ENCODE peak calls at places on chromosomes 3 and 15, in nine cellular contexts. R is A549, M is ovary, J is tibial nerve, C is suprapubic skin, U is stomach, W is transverse colon, V is HepG2, D is K562. L is an unnamed sample.

GRCh38 chr3:70999730-71000129 is 583.8 kb downstream of the FOXP1 start:
- DNase-seq in R (no peak), M (no peak), J (no peak), C (no peak), U (no peak), W (no peak), V (no peak), D (no peak), L (no peak)

GRCh38 chr3:66593978-66594377 is 93.2 kb upstream of the LRIG1 start:
- DNase-seq in R (peak; percentile 21), M (no peak), J (no peak), C (no peak), U (no peak), W (no peak), V (peak; percentile 74), D (no peak), L (no peak)

GRCh38 chr3:11499144-11499543 is 144.6 kb downstream of the VGLL4 start:
- DNase-seq in R (no peak), M (no peak), J (no peak), C (no peak), U (no peak), W (no peak), V (peak; percentile 15), D (no peak), L (no peak)

GRCh38 chr3:53730565-53730964 is 115.7 kb downstream of the CHDH start:
- DNase-seq in R (no peak), M (peak; percentile 53), J (no peak), C (no peak), U (no peak), W (no peak), V (no peak), D (no peak), L (no peak)

GRCh38 chr3:45145681-45146614 is at the start of gene CDCP1:
- DNase-seq in R (peak; percentile 24), M (no peak), J (no peak), C (no peak), U (peak; percentile 69), W (peak; percentile 78), V (no peak), D (peak; percentile 54), L (no peak)

GRCh38 chr3:129379582-129380358 is 48.7 kb downstream of the EFCAB12 start:
- DNase-seq in R (no peak), M (no peak), J (no peak), C (no peak), U (no peak), W (no peak), V (no peak), D (no peak), L (no peak)

GRCh38 chr3:129547241-129547640 is 4.3 kb downstream of the H1-8 start:
- DNase-seq in R (no peak), M (no peak), J (no peak), C (no peak), U (no peak), W (no peak), V (no peak), D (no peak), L (no peak)

GRCh38 chr3:184583345-184584000 is 21.9 kb downstream of the EPHB3 start:
- DNase-seq in R (no peak), M (peak; percentile 73), J (no peak), C (no peak), U (no peak), W (no peak), V (no peak), D (peak; percentile 59), L (no peak)

GRCh38 chr15:99118801-99119546 is 14.1 kb downstream of the SYNM start:
- DNase-seq in R (no peak), M (no peak), J (no peak), C (peak; percentile 65), U (no peak), W (no peak), V (no peak), D (no peak), L (peak; percentile 93)

GRCh38 chr15:87703238-87704111 is 553.1 kb downstream of the NTRK3 start:
- DNase-seq in R (no peak), M (no peak), J (no peak), C (no peak), U (no peak), W (no peak), V (no peak), D (no peak), L (no peak)

GRCh38 chr3:171283248-171284222 is 176.7 kb downstream of the TNIK start:
- DNase-seq in R (no peak), M (no peak), J (no peak), C (no peak), U (no peak), W (no peak), V (no peak), D (no peak), L (peak; percentile 74)

GRCh38 chr3:192958219-192958872 is 40.7 kb upstream of the MB21D2 start:
- DNase-seq in R (no peak), M (no peak), J (no peak), C (no peak), U (no peak), W (no peak), V (no peak), D (no peak), L (no peak)

GRCh38 chr3:48595526-48596121 is 495 bp upstream of the COL7A1 start:
- DNase-seq in R (peak; percentile 90), M (peak; percentile 77), J (no peak), C (no peak), U (peak; percentile 34), W (peak; percentile 48), V (peak; percentile 32), D (peak; percentile 80), L (no peak)

GRCh38 chr3:48596676-48597407 is 1.7 kb upstream of the COL7A1 start:
- DNase-seq in R (no peak), M (no peak), J (no peak), C (no peak), U (no peak), W (no peak), V (no peak), D (no peak), L (no peak)

GRCh38 chr3:48595075-48595525 is at the start of gene COL7A1:
- DNase-seq in R (no peak), M (peak; percentile 54), J (no peak), C (no peak), U (no peak), W (no peak), V (no peak), D (peak; percentile 57), L (no peak)

GRCh38 chr3:48597408-48597800 is 2.3 kb upstream of the COL7A1 start:
- DNase-seq in R (no peak), M (no peak), J (no peak), C (no peak), U (no peak), W (no peak), V (no peak), D (no peak), L (no peak)

DNA sequence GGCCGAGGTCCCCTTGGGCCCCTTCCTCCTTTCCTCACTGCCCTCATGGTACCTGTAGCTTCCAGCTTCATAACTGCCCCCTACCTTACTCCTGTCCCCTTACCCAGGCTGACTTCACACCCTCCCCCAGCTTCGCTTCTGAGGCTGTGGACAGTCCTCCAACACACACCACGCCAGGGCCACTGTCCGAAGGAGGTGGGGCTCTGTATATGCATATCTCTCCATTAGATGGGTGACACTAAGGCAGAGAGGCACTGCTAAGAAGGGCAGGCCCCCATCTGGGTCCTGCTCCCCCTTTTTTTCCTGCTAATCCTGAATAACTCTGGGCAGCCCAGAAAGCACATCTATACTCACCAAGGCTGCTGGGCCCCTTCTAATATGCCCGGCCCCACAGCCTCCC is 1.0 kb upstream of the COL7A1 start:
- DNase-seq in R (no peak), M (no peak), J (no peak), C (no peak), U (no peak), W (no peak), V (no peak), D (no peak), L (no peak)
- TF ChIP-seq CTCF in R (no peak), M (no peak), J (no peak), C (no peak), U (no peak), W (no peak), V (no peak), D (no peak), L (no peak)

GRCh38 chr15:78072080-78072892 is 5.2 kb downstream of the TBC1D2B start:
- DNase-seq in R (no peak), M (no peak), J (no peak), C (no peak), U (no peak), W (peak; percentile 64), V (peak; percentile 56), D (no peak), L (peak; percentile 81)
- TF ChIP-seq POLR2A in R (no peak), M (peak; percentile 31), J (no peak), C (no peak), U (no peak), W (peak; percentile 60), V (no peak), D (no peak), L (no peak)

DNA sequence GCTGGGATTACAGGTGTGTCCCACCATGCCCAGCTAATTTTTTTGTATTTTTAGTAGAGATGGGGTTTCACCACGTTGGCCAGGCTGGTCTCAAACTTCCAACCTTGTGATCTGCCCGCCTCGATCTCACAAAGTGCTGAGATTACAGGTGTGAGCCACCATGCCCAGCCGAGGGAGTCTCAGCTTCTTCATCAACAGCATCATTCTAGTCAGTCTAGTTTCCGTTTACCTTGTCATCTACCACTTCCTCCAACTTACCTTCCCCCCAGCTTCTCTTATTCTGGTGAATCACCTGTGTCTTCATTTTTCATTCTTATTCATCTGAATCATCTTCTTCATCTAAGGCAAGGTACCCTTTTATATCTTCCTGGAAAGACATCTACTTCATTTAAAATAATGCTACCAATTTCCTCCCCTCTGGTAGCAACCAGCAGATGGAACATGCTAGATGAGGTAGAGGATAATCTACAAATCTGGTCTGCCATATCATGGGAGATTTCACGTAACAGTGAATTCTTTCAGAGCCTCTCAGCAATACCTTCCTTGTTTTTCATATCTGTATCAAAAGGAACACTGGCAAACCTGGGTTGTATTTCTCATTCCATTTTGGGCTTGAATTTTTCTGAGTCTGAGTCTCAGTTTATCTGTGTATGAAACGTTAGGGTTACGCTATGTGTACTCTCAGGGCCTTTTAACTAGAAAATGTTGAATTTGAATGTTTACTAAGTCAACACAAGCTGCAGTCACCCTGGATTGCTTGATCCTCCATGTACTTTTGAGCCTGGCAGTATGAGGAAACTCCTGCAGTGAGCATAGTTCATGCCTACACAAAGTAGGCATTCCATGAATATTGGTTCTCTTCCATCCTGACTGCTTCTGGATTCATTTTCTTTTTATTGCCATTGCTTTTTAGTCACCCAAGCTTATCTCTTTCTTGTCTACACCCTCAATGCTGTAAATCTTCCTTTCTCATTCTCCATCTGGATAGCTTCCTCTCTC is 16.8 kb downstream of the LPP start:
- DNase-seq in R (no peak), M (no peak), J (no peak), C (no peak), U (no peak), W (no peak), V (peak; percentile 98), D (no peak), L (no peak)
- TF ChIP-seq EP300 in R (no peak), M (no peak), J (no peak), C (no peak), U (no peak), W (no peak), V (peak; percentile 77), D (no peak), L (no peak)

DNA sequence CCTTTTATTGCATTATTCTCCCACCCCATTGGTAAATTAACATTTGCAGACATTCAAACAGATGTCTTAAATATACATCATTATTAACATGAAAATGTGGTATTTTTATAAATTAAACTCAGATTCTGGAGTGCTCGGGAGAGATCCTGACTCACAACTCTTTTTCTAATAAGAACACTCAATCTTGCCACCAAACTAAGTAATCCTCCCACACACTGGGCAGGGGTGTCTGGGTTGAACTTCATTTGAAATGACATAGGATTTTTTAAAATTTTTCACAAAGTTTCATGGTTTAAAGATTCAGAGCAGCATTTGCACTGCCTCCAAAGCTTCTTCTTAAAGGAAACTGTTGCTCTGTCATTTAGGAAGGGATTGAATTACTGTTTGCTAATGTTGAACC is 754.3 kb downstream of the MECOM start:
- DNase-seq in R (no peak), M (no peak), J (no peak), C (no peak), U (no peak), W (no peak), V (no peak), D (no peak), L (no peak)
- TF ChIP-seq CTCF in R (no peak), M (no peak), J (no peak), C (no peak), U (no peak), W (no peak), V (no peak), D (no peak), L (no peak)